ENCODE peak calls at places on chromosomes 12 and 14, in four cellular contexts. W is GM12878, Q is K562, G is HL-60. U is an unnamed sample.

GRCh38 chr14:35277179-35277578 is 15.0 kb upstream of the PSMA6 start:
- DNase-seq in W (no peak), G (no peak), Q (no peak), U (no peak)

GRCh38 chr12:4290011-4290790 is 16.6 kb downstream of the CCND2 start:
- DNase-seq in Q (no peak), W (no peak), G (no peak), U (no peak)

GRCh38 chr12:45575417-45575816 is 154.1 kb upstream of the ARID2 start:
- DNase-seq in G (peak; percentile 32), Q (no peak), W (no peak), U (no peak)

GRCh38 chr12:77133566-77133965 is 68.2 kb upstream of the E2F7 start:
- DNase-seq in G (peak; percentile 2), W (no peak), Q (no peak), U (no peak)

GRCh38 chr12:122866950-122867607 is 28.8 kb downstream of the VPS37B start:
- DNase-seq in Q (no peak), G (no peak), W (no peak), U (no peak)

GRCh38 chr14:73457050-73457934 is 1.1 kb downstream of the NUMB start:
- DNase-seq in W (no peak), G (no peak), Q (no peak), U (no peak)

GRCh38 chr14:48035836-48036235 is 360.4 kb upstream of the MDGA2 start:
- DNase-seq in W (no peak), G (no peak), Q (no peak), U (no peak)

GRCh38 chr12:7162691-7163114 is 26.8 kb upstream of the PEX5 start:
- DNase-seq in G (no peak), W (no peak), Q (peak; percentile 40), U (no peak)

GRCh38 chr14:61839452-61839851 is 77.2 kb downstream of the SNAPC1 start:
- DNase-seq in G (no peak), Q (no peak), W (no peak), U (no peak)

GRCh38 chr12:59055204-59055839 is 135.0 kb upstream of the LRIG3 start:
- DNase-seq in Q (no peak), G (no peak), W (no peak), U (no peak)

GRCh38 chr14:74911704-74912103 is 11.4 kb downstream of the RPS6KL1 start:
- DNase-seq in G (no peak), W (no peak), Q (no peak), U (no peak)

GRCh38 chr14:105422695-105423487 is 3.3 kb downstream of the MTA1 start:
- DNase-seq in Q (no peak), G (no peak), W (no peak), U (no peak)

GRCh38 chr12:102169922-102170698 is 27.5 kb downstream of the PMCH start:
- DNase-seq in Q (peak; percentile 11), G (no peak), W (no peak), U (no peak)

GRCh38 chr12:107415066-107415465 is 270.5 kb upstream of the PWP1 start:
- DNase-seq in G (no peak), Q (no peak), W (no peak), U (no peak)

GRCh38 chr12:65778268-65779090 is 45.8 kb upstream of the HMGA2 start:
- DNase-seq in Q (no peak), W (no peak), G (no peak), U (no peak)

GRCh38 chr12:59744564-59744963 is 148.7 kb downstream of the SLC16A7 start:
- DNase-seq in Q (no peak), G (no peak), W (no peak), U (no peak)

GRCh38 chr12:113439606-113440030 is 17.4 kb downstream of the SDSL start:
- DNase-seq in G (no peak), Q (peak; percentile 68), W (no peak), U (no peak)

GRCh38 chr12:116406529-116406928 is 129.0 kb upstream of the MED13L start:
- DNase-seq in W (no peak), G (peak; percentile 95), Q (peak; percentile 48), U (no peak)

GRCh38 chr14:75514673-75515630 is 7.3 kb upstream of the BATF start:
- DNase-seq in G (peak; percentile 57), Q (peak; percentile 32), W (peak; percentile 80), U (no peak)

GRCh38 chr12:52721838-52722470 is 18.6 kb upstream of the KRT77 start:
- DNase-seq in G (peak; percentile 29), Q (no peak), W (no peak), U (no peak)

GRCh38 chr12:1634590-1635191 is 5.7 kb downstream of the WNT5B start:
- DNase-seq in G (peak; percentile 87), W (no peak), Q (peak; percentile 62), U (peak; percentile 63)

GRCh38 chr12:32390572-32391219 is 8.7 kb upstream of the FGD4 start:
- DNase-seq in Q (no peak), W (no peak), G (peak; percentile 44), U (peak; percentile 37)

GRCh38 chr14:77520626-77521025 is 22.0 kb upstream of the ISM2 start:
- DNase-seq in W (no peak), G (no peak), Q (no peak), U (no peak)

GRCh38 chr12:70443274-70443673 is 77.2 kb downstream of the KCNMB4 start:
- DNase-seq in G (no peak), W (no peak), Q (no peak), U (no peak)

GRCh38 chr14:32414808-32415255 is 85.7 kb downstream of the AKAP6 start:
- DNase-seq in G (no peak), Q (no peak), W (no peak), U (no peak)

GRCh38 chr12:99979471-99979870 is 5.3 kb downstream of the ANKS1B start:
- DNase-seq in W (no peak), Q (no peak), G (no peak), U (no peak)

GRCh38 chr12:114347861-114348260 is 58.1 kb downstream of the TBX5 start:
- DNase-seq in G (no peak), Q (no peak), W (no peak), U (no peak)

GRCh38 chr12:113208041-113208934 is 13.0 kb upstream of the TPCN1 start:
- DNase-seq in G (peak; percentile 99), W (peak; percentile 99), Q (no peak), U (peak; percentile 54)

GRCh38 chr12:102095677-102096263 is 24.1 kb downstream of the NUP37 start:
- DNase-seq in G (no peak), W (peak; percentile 4), Q (peak; percentile 14), U (no peak)

GRCh38 chr12:52055781-52056711 is 4.8 kb downstream of the NR4A1 start:
- DNase-seq in W (no peak), Q (no peak), G (no peak), U (no peak)

GRCh38 chr14:22982477-22983245 is at the start of gene AJUBA:
- DNase-seq in W (no peak), G (peak; percentile 88), Q (peak; percentile 94), U (peak; percentile 84)

GRCh38 chr14:104357689-104358527 is 219.5 kb downstream of the KIF26A start:
- DNase-seq in Q (no peak), G (no peak), W (no peak), U (no peak)

GRCh38 chr14:34713681-34714319 is 593 bp downstream of the CFL2 start:
- DNase-seq in G (peak; percentile 18), Q (peak; percentile 33), W (no peak), U (no peak)

GRCh38 chr14:20934148-20934762 is 21.0 kb upstream of the RNASE2 start:
- DNase-seq in G (no peak), Q (peak; percentile 51), W (no peak), U (peak; percentile 12)

GRCh38 chr14:71165121-71165574 is 257.9 kb downstream of the PCNX1 start:
- DNase-seq in Q (no peak), W (no peak), G (no peak), U (no peak)

GRCh38 chr14:54857830-54858269 is 44.8 kb downstream of the GCH1 start:
- DNase-seq in G (no peak), Q (no peak), W (peak; percentile 45), U (no peak)

GRCh38 chr12:41310367-41310766 is 122.2 kb downstream of the PDZRN4 start:
- DNase-seq in G (no peak), Q (no peak), W (no peak), U (no peak)

DNA sequence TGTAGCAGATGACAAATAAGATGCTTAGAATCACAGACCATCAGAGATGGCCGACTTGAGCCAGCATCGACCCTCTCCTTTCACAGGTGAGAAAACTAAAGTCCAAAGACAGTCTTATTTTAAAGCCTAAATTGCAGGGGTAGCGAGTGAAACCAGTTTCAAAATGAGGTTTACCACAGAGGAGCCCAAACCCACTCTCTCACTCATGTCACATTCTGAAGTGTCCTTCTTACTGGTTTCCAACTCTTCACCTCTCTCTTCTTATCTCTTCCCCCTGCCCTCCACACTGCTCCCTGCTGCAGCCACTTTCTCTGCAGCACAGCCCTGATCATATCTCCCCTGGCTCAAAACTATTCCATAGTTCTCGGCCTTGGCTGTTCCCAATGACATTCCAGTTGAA is 57.0 kb upstream of the NID2 start:
- DNase-seq in Q (no peak), G (no peak), W (no peak), U (no peak)
- TF ChIP-seq SPI1 in Q (no peak), G (no peak), W (no peak), U (no peak)

GRCh38 chr14:92687681-92688433 is 60.6 kb downstream of the LGMN start:
- DNase-seq in Q (no peak), G (no peak), W (no peak), U (no peak)
- TF ChIP-seq POLR2AphosphoS5 in Q (no peak), G (no peak), W (no peak), U (no peak)

GRCh38 chr14:92540472-92541048 is 27.0 kb downstream of the RIN3 start:
- DNase-seq in W (no peak), Q (no peak), G (peak; percentile 61), U (no peak)
- TF ChIP-seq SPI1 in W (no peak), Q (no peak), G (no peak), U (no peak)

GRCh38 chr14:51069065-51069464 is 25.8 kb downstream of the TRIM9 start:
- DNase-seq in Q (no peak), W (no peak), G (no peak), U (no peak)
- TF ChIP-seq POLR2AphosphoS5 in Q (no peak), W (no peak), G (no peak), U (no peak)

GRCh38 chr12:109766251-109766778 is 52.7 kb downstream of the FAM222A start:
- DNase-seq in G (no peak), Q (no peak), W (no peak), U (no peak)
- TF ChIP-seq SPI1 in G (no peak), Q (no peak), W (no peak), U (no peak)

DNA sequence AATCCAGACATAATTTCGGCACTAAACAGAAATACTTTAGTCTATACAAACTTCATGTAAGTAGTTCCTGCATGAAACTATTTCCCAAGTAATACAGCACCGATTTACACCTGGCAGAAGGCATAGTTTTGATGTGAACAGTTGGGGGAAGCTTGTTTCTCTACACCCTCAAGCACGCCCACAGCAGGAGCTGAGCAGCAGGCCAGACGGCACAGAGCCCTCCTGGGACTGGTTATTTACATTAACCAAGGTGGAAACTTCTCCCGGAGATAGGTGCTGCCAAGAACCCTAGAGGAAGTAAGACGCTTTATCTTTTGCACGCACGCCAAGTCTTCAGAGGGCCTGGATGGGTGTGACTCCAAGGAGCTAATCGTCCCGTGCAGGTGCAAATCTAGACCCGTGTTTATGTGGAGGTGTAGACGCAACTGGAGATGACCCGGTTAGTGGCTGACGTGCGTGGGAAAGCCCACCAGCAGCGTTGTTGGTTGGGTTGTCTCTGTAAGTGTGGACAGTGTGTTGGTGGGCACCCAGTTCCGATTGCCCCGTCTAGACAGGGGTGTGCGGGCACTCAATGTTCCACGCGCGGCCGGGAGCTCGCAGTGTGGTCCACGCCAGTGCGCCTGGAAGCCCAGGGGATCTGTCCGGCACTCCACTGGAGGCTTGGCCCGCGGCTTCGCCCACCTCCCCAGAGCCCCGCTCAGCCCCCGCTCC is 767 bp upstream of the TCP11L2 start:
- DNase-seq in W (peak; percentile 53), G (peak; percentile 66), Q (peak; percentile 91), U (peak; percentile 21)
- TF ChIP-seq POLR2AphosphoS5 in W (no peak), G (no peak), Q (peak; percentile 99), U (no peak)

U was measured in GM12891.